ENCODE peak calls at places on chromosomes 5 and 9, in five cellular contexts. One of them, this sample, is unnamed.
A peak's percentile ranks its signal among the peaks of the same experiment; 100 is the strongest.

GRCh38 chr9:113853333-113853732 is 22.8 kb upstream of the ZNF618 start:
- DNase-seq in heart left ventricle: no peak
- DNase-seq in body of pancreas: peak; percentile 51
- DNase-seq in ovary: no peak
- DNase-seq in adrenal gland: no peak
- DNase-seq in this sample: no peak

GRCh38 chr5:135386886-135387628 is 12.0 kb downstream of the MACROH2A1 start:
- DNase-seq in heart left ventricle: no peak
- DNase-seq in ovary: no peak
- DNase-seq in body of pancreas: peak; percentile 68
- DNase-seq in adrenal gland: no peak
- DNase-seq in this sample: no peak

GRCh38 chr5:168353216-168353957 is 61.9 kb downstream of the WWC1 start:
- DNase-seq in ovary: no peak
- DNase-seq in body of pancreas: peak; percentile 59
- DNase-seq in heart left ventricle: no peak
- DNase-seq in adrenal gland: no peak
- DNase-seq in this sample: no peak

GRCh38 chr5:2524620-2525019 is 226.9 kb downstream of the IRX2 start:
- DNase-seq in body of pancreas: no peak
- DNase-seq in ovary: no peak
- DNase-seq in adrenal gland: peak; percentile 24
- DNase-seq in heart left ventricle: no peak
- DNase-seq in this sample: no peak

GRCh38 chr5:75461679-75462078 is 49.8 kb downstream of the CERT1 start:
- DNase-seq in adrenal gland: no peak
- DNase-seq in heart left ventricle: no peak
- DNase-seq in ovary: no peak
- DNase-seq in body of pancreas: no peak
- DNase-seq in this sample: no peak

GRCh38 chr9:126057036-126057435 is 269.6 kb upstream of the MVB12B start:
- DNase-seq in body of pancreas: no peak
- DNase-seq in ovary: peak; percentile 38
- DNase-seq in adrenal gland: no peak
- DNase-seq in heart left ventricle: no peak
- DNase-seq in this sample: no peak

GRCh38 chr5:38678079-38678478 is 121.6 kb upstream of the LIFR start:
- DNase-seq in ovary: no peak
- DNase-seq in heart left ventricle: no peak
- DNase-seq in body of pancreas: no peak
- DNase-seq in adrenal gland: no peak
- DNase-seq in this sample: no peak

GRCh38 chr5:23042231-23042630 is 189.1 kb upstream of the CDH12 start:
- DNase-seq in body of pancreas: no peak
- DNase-seq in adrenal gland: no peak
- DNase-seq in heart left ventricle: no peak
- DNase-seq in ovary: no peak
- DNase-seq in this sample: no peak

GRCh38 chr5:177470759-177471536 is 2.5 kb downstream of the DBN1 start:
- DNase-seq in adrenal gland: no peak
- DNase-seq in body of pancreas: no peak
- DNase-seq in heart left ventricle: no peak
- DNase-seq in ovary: no peak
- DNase-seq in this sample: no peak

GRCh38 chr5:145062280-145062679 is 772.9 kb downstream of the PRELID2 start:
- DNase-seq in heart left ventricle: no peak
- DNase-seq in adrenal gland: no peak
- DNase-seq in ovary: no peak
- DNase-seq in body of pancreas: no peak
- DNase-seq in this sample: no peak

GRCh38 chr5:138064526-138064925 is 19.3 kb upstream of the WNT8A start:
- DNase-seq in heart left ventricle: no peak
- DNase-seq in adrenal gland: no peak
- DNase-seq in body of pancreas: no peak
- DNase-seq in ovary: no peak
- DNase-seq in this sample: no peak

GRCh38 chr9:94148419-94148818 is 64.2 kb downstream of the PTPDC1 start:
- DNase-seq in body of pancreas: no peak
- DNase-seq in heart left ventricle: no peak
- DNase-seq in adrenal gland: no peak
- DNase-seq in ovary: no peak
- DNase-seq in this sample: no peak

GRCh38 chr5:108730617-108731340 is 16.9 kb upstream of the FER start:
- DNase-seq in ovary: no peak
- DNase-seq in adrenal gland: no peak
- DNase-seq in body of pancreas: no peak
- DNase-seq in heart left ventricle: no peak
- DNase-seq in this sample: peak; percentile 50

GRCh38 chr9:23153058-23153457 is 673.0 kb downstream of the ELAVL2 start:
- DNase-seq in heart left ventricle: no peak
- DNase-seq in body of pancreas: no peak
- DNase-seq in adrenal gland: no peak
- DNase-seq in ovary: no peak
- DNase-seq in this sample: no peak

GRCh38 chr5:6574537-6574936 is 58.3 kb downstream of the NSUN2 start:
- DNase-seq in heart left ventricle: no peak
- DNase-seq in adrenal gland: peak; percentile 46
- DNase-seq in body of pancreas: no peak
- DNase-seq in ovary: no peak
- DNase-seq in this sample: no peak

GRCh38 chr5:56791396-56791795 is 24.0 kb upstream of the MAP3K1 start:
- DNase-seq in heart left ventricle: no peak
- DNase-seq in ovary: no peak
- DNase-seq in body of pancreas: no peak
- DNase-seq in adrenal gland: no peak
- DNase-seq in this sample: no peak

GRCh38 chr9:113988951-113989780 is 88.9 kb downstream of the AMBP start:
- DNase-seq in ovary: no peak
- DNase-seq in heart left ventricle: no peak
- DNase-seq in adrenal gland: peak; percentile 56
- DNase-seq in body of pancreas: peak; percentile 35
- DNase-seq in this sample: no peak

GRCh38 chr9:13688990-13689600 is 409.6 kb upstream of the MPDZ start:
- DNase-seq in heart left ventricle: no peak
- DNase-seq in ovary: no peak
- DNase-seq in adrenal gland: no peak
- DNase-seq in body of pancreas: no peak
- DNase-seq in this sample: no peak

GRCh38 chr5:61029456-61030162 is 84.6 kb downstream of the NDUFAF2 start:
- DNase-seq in heart left ventricle: no peak
- DNase-seq in body of pancreas: no peak
- DNase-seq in ovary: no peak
- DNase-seq in adrenal gland: no peak
- DNase-seq in this sample: no peak

GRCh38 chr9:38112010-38112409 is 43.0 kb upstream of the SHB start:
- DNase-seq in body of pancreas: no peak
- DNase-seq in heart left ventricle: no peak
- DNase-seq in ovary: no peak
- DNase-seq in adrenal gland: peak; percentile 27
- DNase-seq in this sample: no peak

GRCh38 chr5:127685662-127686061 is 17.5 kb upstream of the CCDC192 start:
- DNase-seq in adrenal gland: no peak
- DNase-seq in heart left ventricle: no peak
- DNase-seq in ovary: no peak
- DNase-seq in body of pancreas: no peak
- DNase-seq in this sample: no peak

GRCh38 chr5:66517361-66517760 is 78.8 kb upstream of the MAST4 start:
- DNase-seq in ovary: no peak
- DNase-seq in heart left ventricle: no peak
- DNase-seq in adrenal gland: no peak
- DNase-seq in body of pancreas: no peak
- DNase-seq in this sample: no peak

GRCh38 chr5:72032769-72033168 is 74.5 kb upstream of the MAP1B start:
- DNase-seq in adrenal gland: no peak
- DNase-seq in body of pancreas: no peak
- DNase-seq in ovary: no peak
- DNase-seq in heart left ventricle: no peak
- DNase-seq in this sample: no peak

GRCh38 chr5:136656811-136657210 is 291.5 kb upstream of the TRPC7 start:
- DNase-seq in adrenal gland: no peak
- DNase-seq in body of pancreas: no peak
- DNase-seq in heart left ventricle: no peak
- DNase-seq in ovary: no peak
- DNase-seq in this sample: no peak

GRCh38 chr5:143886621-143887301 is 74.8 kb downstream of the HMHB1 start:
- DNase-seq in adrenal gland: no peak
- DNase-seq in heart left ventricle: no peak
- DNase-seq in body of pancreas: no peak
- DNase-seq in ovary: no peak
- DNase-seq in this sample: no peak

GRCh38 chr5:67160985-67161384 is 35.6 kb downstream of the CD180 start:
- DNase-seq in ovary: no peak
- DNase-seq in heart left ventricle: no peak
- DNase-seq in adrenal gland: no peak
- DNase-seq in body of pancreas: no peak
- DNase-seq in this sample: no peak

GRCh38 chr5:126831175-126831574 is 54.2 kb downstream of the LMNB1 start:
- DNase-seq in ovary: no peak
- DNase-seq in heart left ventricle: no peak
- DNase-seq in body of pancreas: no peak
- DNase-seq in adrenal gland: no peak
- DNase-seq in this sample: no peak

DNA sequence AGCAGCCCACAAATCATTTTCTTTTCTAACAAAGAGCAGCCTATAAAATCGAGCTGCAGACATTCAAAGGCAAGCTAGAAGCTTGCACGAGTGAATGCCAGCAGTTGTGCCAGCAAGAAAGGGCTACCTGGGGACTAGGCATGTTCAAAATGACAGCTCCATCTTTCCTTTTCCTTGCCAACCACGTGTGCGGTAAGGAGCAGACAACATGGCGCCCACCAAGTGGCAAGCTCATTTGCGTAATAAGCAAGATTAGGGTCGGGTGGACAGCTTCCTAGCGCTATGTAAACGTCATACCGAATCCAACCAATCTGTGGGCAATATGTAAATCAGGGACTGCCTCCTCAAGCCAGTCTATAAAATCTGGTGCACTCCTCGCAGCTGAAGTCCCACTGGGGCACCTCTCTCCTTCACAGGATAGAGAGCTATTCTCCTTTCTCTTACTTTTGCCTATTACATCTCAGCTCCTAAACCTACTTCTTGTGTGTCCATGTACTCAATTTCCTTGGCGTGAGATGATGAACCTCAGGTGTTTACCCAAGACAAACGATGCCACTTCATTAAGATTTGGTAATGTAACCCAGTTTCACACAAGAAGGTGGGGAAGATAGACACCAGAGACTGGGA is 22.5 kb upstream of the SPARC start:
- DNase-seq in heart left ventricle: no peak
- DNase-seq in ovary: no peak
- DNase-seq in body of pancreas: no peak
- DNase-seq in adrenal gland: peak; percentile 21
- DNase-seq in this sample: no peak
- TF ChIP-seq POLR2A in heart left ventricle: no peak
- TF ChIP-seq POLR2A in ovary: no peak
- TF ChIP-seq POLR2A in body of pancreas: no peak
- TF ChIP-seq POLR2A in adrenal gland: no peak
- TF ChIP-seq POLR2A in this sample: no peak

GRCh38 chr9:135294826-135295225 is 184.8 kb upstream of the PPP1R26 start:
- DNase-seq in body of pancreas: no peak
- DNase-seq in heart left ventricle: no peak
- DNase-seq in adrenal gland: no peak
- DNase-seq in ovary: no peak
- DNase-seq in this sample: no peak
- TF ChIP-seq POLR2A in body of pancreas: no peak
- TF ChIP-seq POLR2A in heart left ventricle: no peak
- TF ChIP-seq POLR2A in adrenal gland: no peak
- TF ChIP-seq POLR2A in ovary: no peak
- TF ChIP-seq POLR2A in this sample: no peak

DNA sequence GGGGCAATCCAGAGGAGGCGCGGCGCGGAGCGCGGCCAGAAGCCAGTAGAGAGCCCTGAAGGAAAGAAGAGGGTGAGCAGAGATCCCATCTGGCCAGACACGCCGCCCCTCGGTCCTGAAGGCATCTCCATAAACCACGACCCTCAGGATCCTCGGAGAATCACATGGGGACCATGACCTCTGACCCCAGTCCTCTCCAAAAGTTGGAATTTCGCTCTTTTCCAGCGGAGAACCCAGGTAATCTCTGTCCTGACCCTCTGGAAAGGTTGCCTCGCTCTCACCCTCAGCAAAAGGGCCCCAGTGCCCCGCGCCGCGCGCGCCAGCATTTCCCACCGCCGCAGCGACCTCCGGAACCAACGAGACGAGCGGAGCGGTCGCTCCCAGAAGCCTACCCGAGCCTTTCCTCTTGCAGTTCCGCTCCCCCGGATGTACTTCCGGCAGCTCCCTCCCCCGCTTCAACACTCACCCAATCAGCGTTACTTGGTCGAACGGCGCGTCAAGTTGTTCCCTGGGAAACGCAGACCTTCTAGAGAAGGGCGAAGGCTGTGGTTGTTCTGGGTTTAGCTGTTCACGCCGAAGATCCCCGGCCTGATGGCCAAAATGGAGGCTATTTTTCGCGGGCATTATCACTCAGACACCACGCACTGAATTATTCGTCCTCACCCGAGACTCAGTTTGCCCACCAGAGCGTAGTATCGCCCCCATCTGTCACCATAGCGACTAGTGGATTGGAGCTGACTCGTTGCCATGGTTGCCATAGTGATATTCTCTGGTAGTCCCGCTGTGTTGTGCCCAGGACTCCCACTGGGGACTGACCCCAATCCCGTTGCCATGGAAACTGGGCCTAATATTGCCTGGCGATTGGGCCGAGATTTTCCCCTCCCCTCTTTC is at the start of gene STOML2:
- DNase-seq in ovary: peak; percentile 95
- DNase-seq in adrenal gland: peak; percentile 99
- DNase-seq in heart left ventricle: peak; percentile 95
- DNase-seq in body of pancreas: peak; percentile 97
- DNase-seq in this sample: peak; percentile 96
- TF ChIP-seq POLR2A in ovary: peak; percentile 76
- TF ChIP-seq POLR2A in adrenal gland: peak; percentile 43
- TF ChIP-seq POLR2A in heart left ventricle: peak; percentile 77
- TF ChIP-seq POLR2A in body of pancreas: peak; percentile 81
- TF ChIP-seq POLR2A in this sample: peak; percentile 86

GRCh38 chr5:133052317-133053175 is 733 bp downstream of the HSPA4 start:
- DNase-seq in heart left ventricle: peak; percentile 49
- DNase-seq in ovary: peak; percentile 61
- DNase-seq in body of pancreas: peak; percentile 63
- DNase-seq in adrenal gland: peak; percentile 72
- DNase-seq in this sample: peak; percentile 53
- TF ChIP-seq POLR2A in heart left ventricle: no peak
- TF ChIP-seq POLR2A in ovary: no peak
- TF ChIP-seq POLR2A in body of pancreas: no peak
- TF ChIP-seq POLR2A in adrenal gland: no peak
- TF ChIP-seq POLR2A in this sample: no peak

DNA sequence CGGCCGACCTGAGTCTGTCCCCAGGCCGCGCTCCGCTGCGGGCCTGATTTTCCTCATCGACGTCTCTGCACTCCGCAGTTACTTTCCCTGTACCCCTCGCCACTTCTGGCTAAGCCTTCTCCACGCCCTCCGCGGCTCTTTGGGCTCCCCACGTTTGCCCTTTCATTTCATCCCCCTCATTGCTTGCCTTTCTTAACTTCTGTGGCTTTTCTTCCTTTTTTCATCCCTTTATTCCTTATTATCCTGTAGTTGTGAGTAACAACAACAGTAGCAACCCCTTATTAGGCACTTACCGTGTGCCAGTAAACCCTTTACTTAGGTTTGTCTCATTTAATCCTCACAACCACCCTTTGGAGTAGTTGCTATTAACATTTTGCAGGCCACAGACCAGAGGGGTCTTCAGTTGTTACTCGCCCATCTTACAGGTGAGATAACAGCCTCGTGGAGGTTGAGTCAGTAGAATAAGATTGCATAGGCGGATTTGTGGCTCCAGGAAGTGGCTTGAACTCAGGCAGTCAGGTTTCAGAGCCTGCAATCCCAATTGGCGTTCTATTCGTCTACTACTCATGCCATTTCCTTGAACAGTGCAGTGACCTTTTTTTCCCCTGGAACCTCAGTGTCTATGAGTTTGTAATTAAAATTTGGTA is 724 bp downstream of the TCERG1 start:
- DNase-seq in ovary: no peak
- DNase-seq in body of pancreas: peak; percentile 23
- DNase-seq in heart left ventricle: no peak
- DNase-seq in adrenal gland: no peak
- DNase-seq in this sample: no peak
- TF ChIP-seq POLR2A in ovary: no peak
- TF ChIP-seq POLR2A in body of pancreas: no peak
- TF ChIP-seq POLR2A in heart left ventricle: no peak
- TF ChIP-seq POLR2A in adrenal gland: no peak
- TF ChIP-seq POLR2A in this sample: no peak

This sample was measured in GM12891.